ENCODE peak calls at places on chromosomes 11 and 22, in eight cellular contexts. E is ureter; R is NCI-H1105 treated with DMSO at 0.1 percent for 48 hours; S is B cell; T is RPMI7951; G is HT-29; Y is activated CD4-positive, CD25-positive, alpha-beta regulatory T cell treated with anti-CD3 and anti-CD28 coated beads, Interleukin-2, amount 50 U/mL, for 16 hours; Q is right lobe of liver. M is an unnamed sample.

GRCh38 chr11:12430912-12431311 is 53.5 kb downstream of the PARVA start:
- DNase-seq in E (peak), R (no peak), S (no peak), T (peak), G (peak), Y (no peak), Q (peak), M (no peak)

GRCh38 chr22:34903416-34903815 is 162.5 kb upstream of the ISX start:
- DNase-seq in E (no peak), R (no peak), S (no peak), T (no peak), G (no peak), Y (no peak), Q (no peak), M (no peak)

GRCh38 chr22:34111210-34111824 is 191.0 kb upstream of the LARGE1 start:
- DNase-seq in E (peak), R (peak), S (peak), T (peak), G (peak), Y (no peak), Q (peak), M (no peak)

GRCh38 chr11:47215366-47215925 is 672 bp downstream of the DDB2 start:
- DNase-seq in E (no peak), R (peak), S (no peak), T (no peak), G (no peak), Y (no peak), Q (no peak), M (no peak)

GRCh38 chr11:32792948-32793475 is 1.4 kb downstream of the CCDC73 start:
- DNase-seq in E (peak), R (peak), S (peak), T (peak), G (peak), Y (peak), Q (peak), M (peak)

GRCh38 chr11:70173018-70173417 is 30.1 kb upstream of the FADD start:
- DNase-seq in E (no peak), R (no peak), S (no peak), T (peak), G (no peak), Y (no peak), Q (no peak), M (no peak)

GRCh38 chr11:12216100-12216499 is 105.7 kb downstream of the MICAL2 start:
- DNase-seq in E (no peak), R (no peak), S (no peak), T (no peak), G (peak), Y (no peak), Q (no peak), M (no peak)

GRCh38 chr11:75346912-75347647 is 4.4 kb downstream of the ARRB1 start:
- DNase-seq in E (no peak), R (no peak), S (no peak), T (peak), G (no peak), Y (no peak), Q (no peak), M (no peak)

GRCh38 chr11:112968988-112969714 is 7.9 kb downstream of the NCAM1 start:
- DNase-seq in E (no peak), R (no peak), S (no peak), T (peak), G (no peak), Y (no peak), Q (no peak), M (no peak)

GRCh38 chr22:26367402-26368245 is 61.4 kb upstream of the ASPHD2 start:
- DNase-seq in E (no peak), R (peak), S (peak), T (peak), G (peak), Y (peak), Q (no peak), M (peak)

GRCh38 chr11:65136515-65137096 is 2.3 kb upstream of the SYVN1 start:
- DNase-seq in E (no peak), R (no peak), S (no peak), T (no peak), G (no peak), Y (no peak), Q (no peak), M (no peak)

GRCh38 chr11:46160100-46160499 is 38.8 kb upstream of the PHF21A start:
- DNase-seq in E (no peak), R (peak), S (no peak), T (no peak), G (peak), Y (no peak), Q (no peak), M (no peak)

GRCh38 chr11:116649268-116649667 is 123.5 kb downstream of the BUD13 start:
- DNase-seq in E (no peak), R (no peak), S (no peak), T (no peak), G (no peak), Y (no peak), Q (no peak), M (no peak)

GRCh38 chr22:41939981-41940852 is 6.7 kb downstream of the CENPM start:
- DNase-seq in E (peak), R (peak), S (peak), T (no peak), G (peak), Y (peak), Q (no peak), M (peak)

GRCh38 chr11:445765-446588 is 4.1 kb upstream of the PTDSS2 start:
- DNase-seq in E (no peak), R (no peak), S (no peak), T (no peak), G (no peak), Y (no peak), Q (no peak), M (no peak)

GRCh38 chr11:43694477-43694876 is 13.9 kb downstream of the HSD17B12 start:
- DNase-seq in E (no peak), R (no peak), S (no peak), T (no peak), G (no peak), Y (no peak), Q (no peak), M (no peak)

GRCh38 chr11:5922749-5923426 is 19.2 kb upstream of the OR56A3 start:
- DNase-seq in E (no peak), R (no peak), S (no peak), T (peak), G (no peak), Y (no peak), Q (no peak), M (no peak)

GRCh38 chr22:19972251-19972650 is 30.6 kb upstream of the TXNRD2 start:
- DNase-seq in E (no peak), R (no peak), S (no peak), T (no peak), G (no peak), Y (no peak), Q (no peak), M (no peak)

GRCh38 chr11:64331569-64332371 is 8.2 kb upstream of the CCDC88B start:
- DNase-seq in E (peak), R (no peak), S (peak), T (peak), G (peak), Y (peak), Q (peak), M (peak)

GRCh38 chr11:74639533-74639932 is 47.2 kb downstream of the POLD3 start:
- DNase-seq in E (no peak), R (no peak), S (no peak), T (no peak), G (no peak), Y (no peak), Q (no peak), M (no peak)

GRCh38 chr22:49358041-49358440 is 469.6 kb downstream of the BRD1 start:
- DNase-seq in E (no peak), R (no peak), S (no peak), T (no peak), G (no peak), Y (no peak), Q (no peak), M (no peak)

GRCh38 chr22:26970809-26971394 is 313.5 kb downstream of the MIAT start:
- DNase-seq in E (no peak), R (no peak), S (no peak), T (no peak), G (no peak), Y (no peak), Q (no peak), M (no peak)

GRCh38 chr11:58625826-58626460 is 3.5 kb downstream of the CNTF start:
- DNase-seq in E (no peak), R (no peak), S (no peak), T (no peak), G (no peak), Y (no peak), Q (no peak), M (no peak)

GRCh38 chr11:129828301-129828836 is 12.7 kb downstream of the TMEM45B start:
- DNase-seq in E (peak), R (peak), S (no peak), T (no peak), G (peak), Y (no peak), Q (no peak), M (no peak)

GRCh38 chr22:20567371-20567847 is 60.0 kb downstream of the MED15 start:
- DNase-seq in E (no peak), R (no peak), S (no peak), T (peak), G (peak), Y (no peak), Q (no peak), M (no peak)

GRCh38 chr22:46569055-46569847 is 31.8 kb upstream of the CELSR1 start:
- DNase-seq in E (no peak), R (no peak), S (no peak), T (no peak), G (no peak), Y (no peak), Q (peak), M (no peak)

GRCh38 chr11:32852142-32852541 is 22.4 kb downstream of the PRRG4 start:
- DNase-seq in E (no peak), R (no peak), S (no peak), T (peak), G (no peak), Y (no peak), Q (no peak), M (no peak)

GRCh38 chr22:37100589-37101127 is 8.9 kb downstream of the TMPRSS6 start:
- DNase-seq in E (no peak), R (no peak), S (no peak), T (no peak), G (no peak), Y (no peak), Q (no peak), M (no peak)

GRCh38 chr11:74159642-74160041 is 11.2 kb downstream of the C2CD3 start:
- DNase-seq in E (no peak), R (no peak), S (no peak), T (no peak), G (no peak), Y (no peak), Q (no peak), M (no peak)

GRCh38 chr22:40417881-40418280 is 47.5 kb downstream of the SGSM3 start:
- DNase-seq in E (no peak), R (no peak), S (no peak), T (no peak), G (no peak), Y (no peak), Q (no peak), M (no peak)

GRCh38 chr11:7577226-7577882 is 63.6 kb downstream of the PPFIBP2 start:
- DNase-seq in E (no peak), R (no peak), S (no peak), T (no peak), G (no peak), Y (no peak), Q (no peak), M (no peak)

GRCh38 chr11:107659310-107659709 is 52.5 kb downstream of the SLN start:
- DNase-seq in E (no peak), R (no peak), S (no peak), T (no peak), G (no peak), Y (no peak), Q (no peak), M (no peak)

GRCh38 chr22:41907436-41908401 is 7.2 kb downstream of the SHISA8 start:
- DNase-seq in E (no peak), R (no peak), S (no peak), T (no peak), G (no peak), Y (no peak), Q (peak), M (no peak)

GRCh38 chr11:88280673-88281316 is 56.7 kb downstream of the CTSC start:
- DNase-seq in E (no peak), R (peak), S (no peak), T (no peak), G (no peak), Y (no peak), Q (peak), M (no peak)

GRCh38 chr11:85854212-85854556 is 999 bp upstream of the CCDC83 start:
- DNase-seq in E (no peak), R (no peak), S (no peak), T (no peak), G (no peak), Y (no peak), Q (no peak), M (no peak)

M was measured in CD4-positive, alpha-beta T cell.